ENCODE peak calls at places on chromosomes 7 and 10, in eight cellular contexts. B is caudate nucleus; A is anterior cingulate cortex; O is KG1; V is DMS153; D is HT1080; K is kidney tubule cell; F is activated T-helper 1 cell treated with anti-CD3 and anti-CD28 coated beads, Interleukin-12 subunit alpha, Interleukin-12 subunit beta, Interleukin-2, Interleukin-4 antibody, amounts not matched to agents 30 ng/mL and 10 ng/mL and 1 ng/mL, durations not matched to agents 14 hours and 24 hours and 36 hours. Q is an unnamed sample.

GRCh38 chr10:17783751-17784150 is 25.4 kb upstream of the MRC1 start:
- DNase-seq in B (no peak), D (no peak), F (no peak), A (no peak), K (no peak), V (no peak), O (no peak), Q (no peak)

GRCh38 chr10:14014423-14014822 is 316.3 kb downstream of the FRMD4A start:
- DNase-seq in F (no peak), D (no peak), B (no peak), K (no peak), O (no peak), V (no peak), A (no peak), Q (no peak)

GRCh38 chr7:24907311-24907886 is 72.6 kb downstream of the OSBPL3 start:
- DNase-seq in D (peak), O (no peak), K (peak), A (no peak), B (no peak), V (peak), F (peak), Q (no peak)

GRCh38 chr10:77553966-77554365 is 83.6 kb downstream of the KCNMA1 start:
- DNase-seq in F (no peak), A (no peak), D (peak), K (peak), O (no peak), V (no peak), B (no peak), Q (no peak)

GRCh38 chr7:159026271-159027047 is 118.2 kb downstream of the VIPR2 start:
- DNase-seq in O (no peak), F (no peak), V (no peak), K (no peak), D (no peak), B (no peak), A (no peak), Q (no peak)

GRCh38 chr7:5408777-5409176 is 14.9 kb downstream of the TNRC18 start:
- DNase-seq in D (peak), A (no peak), V (no peak), F (no peak), K (peak), B (no peak), O (no peak), Q (no peak)

GRCh38 chr7:53521638-53522184 is 486.3 kb downstream of the POM121L12 start:
- DNase-seq in O (no peak), F (no peak), K (no peak), B (no peak), D (no peak), V (no peak), A (no peak), Q (no peak)

GRCh38 chr7:127390817-127391590 is 1.5 kb downstream of the ZNF800 start:
- DNase-seq in B (no peak), A (no peak), O (no peak), D (no peak), F (no peak), V (no peak), K (no peak), Q (no peak)

GRCh38 chr7:27132214-27132613 is 1.7 kb upstream of the HOXA4 start:
- DNase-seq in V (no peak), D (no peak), K (no peak), B (no peak), F (no peak), O (no peak), A (no peak), Q (no peak)

GRCh38 chr10:57890691-57891090 is 377.0 kb downstream of the IPMK start:
- DNase-seq in O (no peak), V (no peak), K (no peak), F (no peak), A (no peak), D (no peak), B (no peak), Q (no peak)

GRCh38 chr10:101897633-101898032 is 54.0 kb upstream of the KCNIP2 start:
- DNase-seq in K (peak), V (no peak), O (no peak), B (no peak), A (no peak), F (no peak), D (peak), Q (no peak)

GRCh38 chr7:132004528-132004927 is 448.1 kb upstream of the PODXL start:
- DNase-seq in V (no peak), B (no peak), D (peak), A (no peak), O (no peak), F (no peak), K (no peak), Q (no peak)

GRCh38 chr7:121557034-121557892 is 161.2 kb upstream of the FAM3C start:
- DNase-seq in O (no peak), A (no peak), B (no peak), V (no peak), D (peak), K (no peak), F (no peak), Q (no peak)

GRCh38 chr10:15379043-15379442 is 8.0 kb upstream of the FAM171A1 start:
- DNase-seq in O (no peak), F (no peak), D (no peak), B (no peak), V (no peak), K (no peak), A (no peak), Q (no peak)

GRCh38 chr10:5527332-5528200 is 2.8 kb downstream of the CALML3 start:
- DNase-seq in D (no peak), K (no peak), V (peak), A (no peak), O (no peak), B (no peak), F (no peak), Q (no peak)

GRCh38 chr10:51397695-51398094 is 301.7 kb downstream of the CSTF2T start:
- DNase-seq in K (peak), O (no peak), F (no peak), B (no peak), D (peak), A (no peak), V (no peak), Q (no peak)

GRCh38 chr7:157991351-157991750 is 596.3 kb downstream of the PTPRN2 start:
- DNase-seq in O (no peak), K (no peak), B (no peak), D (no peak), V (peak), A (no peak), F (no peak), Q (no peak)

GRCh38 chr7:148156248-148156647 is 434.3 kb upstream of the C7orf33 start:
- DNase-seq in A (no peak), F (no peak), K (peak), O (no peak), V (no peak), B (no peak), D (peak), Q (no peak)

GRCh38 chr10:48523820-48524758 is 80.8 kb downstream of the ARHGAP22 start:
- DNase-seq in F (no peak), O (peak), A (no peak), K (peak), V (no peak), B (no peak), D (no peak), Q (no peak)

GRCh38 chr10:36494386-36494785 is 631.0 kb upstream of the ANKRD30A start:
- DNase-seq in K (peak), O (no peak), V (no peak), F (no peak), A (no peak), B (no peak), D (peak), Q (no peak)

GRCh38 chr7:66267249-66267648 is 62.1 kb downstream of the TPST1 start:
- DNase-seq in O (no peak), D (no peak), F (no peak), A (no peak), B (no peak), K (peak), V (no peak), Q (no peak)